ENCODE peak calls at places on chromosome 9, in eight cellular contexts. One of them, this sample, is unnamed.

GRCh38 chr9:129489838-129490582 is 130.9 kb downstream of the C9orf50 start:
- DNase-seq in suprapubic skin: peak
- DNase-seq in spleen: peak
- DNase-seq in upper lobe of left lung: no peak
- DNase-seq in stomach: no peak
- DNase-seq in sigmoid colon: peak
- DNase-seq in prostate gland: no peak
- DNase-seq in Panc1: no peak
- DNase-seq in this sample: no peak

GRCh38 chr9:78857371-78858225 is 560.7 kb downstream of the PSAT1 start:
- DNase-seq in suprapubic skin: no peak
- DNase-seq in spleen: no peak
- DNase-seq in upper lobe of left lung: peak
- DNase-seq in stomach: no peak
- DNase-seq in sigmoid colon: no peak
- DNase-seq in prostate gland: no peak
- DNase-seq in Panc1: no peak
- DNase-seq in this sample: no peak

GRCh38 chr9:826500-827280 is 14.8 kb upstream of the DMRT1 start:
- DNase-seq in suprapubic skin: no peak
- DNase-seq in spleen: peak
- DNase-seq in upper lobe of left lung: no peak
- DNase-seq in stomach: no peak
- DNase-seq in sigmoid colon: no peak
- DNase-seq in prostate gland: no peak
- DNase-seq in Panc1: no peak
- DNase-seq in this sample: no peak

GRCh38 chr9:89882876-89883275 is 278.1 kb downstream of the GADD45G start:
- DNase-seq in suprapubic skin: peak
- DNase-seq in spleen: peak
- DNase-seq in upper lobe of left lung: no peak
- DNase-seq in stomach: no peak
- DNase-seq in sigmoid colon: peak
- DNase-seq in prostate gland: no peak
- DNase-seq in Panc1: no peak
- DNase-seq in this sample: no peak

GRCh38 chr9:69145148-69145547 is 28.9 kb upstream of the TJP2 start:
- DNase-seq in suprapubic skin: no peak
- DNase-seq in spleen: no peak
- DNase-seq in upper lobe of left lung: no peak
- DNase-seq in stomach: no peak
- DNase-seq in sigmoid colon: no peak
- DNase-seq in prostate gland: peak
- DNase-seq in Panc1: no peak
- DNase-seq in this sample: no peak

GRCh38 chr9:101485873-101486692 is 47.6 kb upstream of the RNF20 start:
- DNase-seq in suprapubic skin: peak
- DNase-seq in spleen: no peak
- DNase-seq in upper lobe of left lung: peak
- DNase-seq in stomach: peak
- DNase-seq in sigmoid colon: no peak
- DNase-seq in prostate gland: peak
- DNase-seq in Panc1: no peak
- DNase-seq in this sample: no peak

GRCh38 chr9:27856748-27857147 is 283.5 kb upstream of the C9orf72 start:
- DNase-seq in suprapubic skin: no peak
- DNase-seq in spleen: no peak
- DNase-seq in upper lobe of left lung: no peak
- DNase-seq in stomach: no peak
- DNase-seq in sigmoid colon: no peak
- DNase-seq in prostate gland: no peak
- DNase-seq in Panc1: no peak
- DNase-seq in this sample: no peak

GRCh38 chr9:135969064-135969683 is 8.0 kb upstream of the UBAC1 start:
- DNase-seq in suprapubic skin: no peak
- DNase-seq in spleen: no peak
- DNase-seq in upper lobe of left lung: no peak
- DNase-seq in stomach: no peak
- DNase-seq in sigmoid colon: peak
- DNase-seq in prostate gland: no peak
- DNase-seq in Panc1: no peak
- DNase-seq in this sample: no peak

GRCh38 chr9:72863456-72864094 is 89.3 kb downstream of the ALDH1A1 start:
- DNase-seq in suprapubic skin: no peak
- DNase-seq in spleen: no peak
- DNase-seq in upper lobe of left lung: no peak
- DNase-seq in stomach: no peak
- DNase-seq in sigmoid colon: no peak
- DNase-seq in prostate gland: no peak
- DNase-seq in Panc1: no peak
- DNase-seq in this sample: no peak

GRCh38 chr9:133122167-133122550 is 1.1 kb upstream of the RALGDS start:
- DNase-seq in suprapubic skin: no peak
- DNase-seq in spleen: no peak
- DNase-seq in upper lobe of left lung: no peak
- DNase-seq in stomach: no peak
- DNase-seq in sigmoid colon: no peak
- DNase-seq in prostate gland: no peak
- DNase-seq in Panc1: no peak
- DNase-seq in this sample: no peak

GRCh38 chr9:133122605-133122934 is 1.5 kb upstream of the RALGDS start:
- DNase-seq in suprapubic skin: no peak
- DNase-seq in spleen: no peak
- DNase-seq in upper lobe of left lung: no peak
- DNase-seq in stomach: no peak
- DNase-seq in sigmoid colon: no peak
- DNase-seq in prostate gland: no peak
- DNase-seq in Panc1: no peak
- DNase-seq in this sample: no peak

GRCh38 chr9:133124123-133124948 is 3.3 kb upstream of the RALGDS start:
- DNase-seq in suprapubic skin: no peak
- DNase-seq in spleen: no peak
- DNase-seq in upper lobe of left lung: no peak
- DNase-seq in stomach: no peak
- DNase-seq in sigmoid colon: no peak
- DNase-seq in prostate gland: no peak
- DNase-seq in Panc1: no peak
- DNase-seq in this sample: no peak

GRCh38 chr9:133121200-133122166 is at the start of gene RALGDS:
- DNase-seq in suprapubic skin: peak
- DNase-seq in spleen: peak
- DNase-seq in upper lobe of left lung: peak
- DNase-seq in stomach: peak
- DNase-seq in sigmoid colon: peak
- DNase-seq in prostate gland: peak
- DNase-seq in Panc1: no peak
- DNase-seq in this sample: no peak

DNA sequence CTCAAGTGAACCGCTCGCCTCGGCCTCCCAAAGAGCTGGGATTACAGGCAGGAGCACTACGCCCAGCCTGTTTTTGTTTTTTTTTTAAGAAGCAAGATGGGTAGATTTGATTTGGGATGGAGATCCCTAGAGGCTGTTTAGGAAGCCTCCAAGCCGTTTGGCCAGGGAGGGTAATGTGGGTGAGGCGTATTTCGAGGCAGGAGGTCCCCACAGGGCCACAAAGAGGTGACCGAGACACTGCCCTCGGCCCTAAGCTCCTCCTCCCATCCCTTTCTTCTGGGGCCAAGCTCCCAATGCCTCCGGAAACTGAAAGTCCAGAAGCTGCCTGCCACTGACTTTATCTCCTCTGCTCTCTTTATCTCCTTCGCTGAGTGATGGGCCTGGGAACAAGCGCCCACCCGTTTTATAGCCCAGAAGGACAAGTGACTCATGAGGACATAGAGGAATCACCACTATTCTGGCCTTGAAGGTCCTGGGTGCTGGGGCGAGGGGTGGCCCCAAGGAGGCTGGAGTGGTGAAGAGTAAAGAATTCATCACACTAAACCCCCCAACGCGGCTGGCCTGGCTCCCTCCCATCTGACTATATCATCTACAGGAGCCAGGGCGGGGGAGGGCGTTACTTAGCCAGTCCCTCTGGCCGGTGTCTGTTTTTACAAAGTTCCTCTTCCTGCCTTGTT is 2.0 kb upstream of the RALGDS start:
- DNase-seq in suprapubic skin: peak
- DNase-seq in spleen: no peak
- DNase-seq in upper lobe of left lung: no peak
- DNase-seq in stomach: no peak
- DNase-seq in sigmoid colon: peak
- DNase-seq in prostate gland: no peak
- DNase-seq in Panc1: no peak
- DNase-seq in this sample: no peak
- TF ChIP-seq CTCF in suprapubic skin: no peak
- TF ChIP-seq CTCF in spleen: no peak
- TF ChIP-seq CTCF in upper lobe of left lung: no peak
- TF ChIP-seq CTCF in stomach: no peak
- TF ChIP-seq CTCF in sigmoid colon: no peak
- TF ChIP-seq CTCF in prostate gland: no peak
- TF ChIP-seq CTCF in Panc1: no peak
- TF ChIP-seq CTCF in this sample: no peak

GRCh38 chr9:121393318-121393717 is 23.3 kb upstream of the STOM start:
- DNase-seq in suprapubic skin: no peak
- DNase-seq in spleen: no peak
- DNase-seq in upper lobe of left lung: no peak
- DNase-seq in stomach: no peak
- DNase-seq in sigmoid colon: no peak
- DNase-seq in prostate gland: no peak
- DNase-seq in Panc1: no peak
- DNase-seq in this sample: no peak
- TF ChIP-seq POLR2AphosphoS5 in suprapubic skin: no peak
- TF ChIP-seq POLR2AphosphoS5 in spleen: no peak
- TF ChIP-seq POLR2AphosphoS5 in upper lobe of left lung: no peak
- TF ChIP-seq POLR2AphosphoS5 in stomach: no peak
- TF ChIP-seq POLR2AphosphoS5 in sigmoid colon: no peak
- TF ChIP-seq POLR2AphosphoS5 in prostate gland: no peak
- TF ChIP-seq POLR2AphosphoS5 in Panc1: no peak
- TF ChIP-seq POLR2AphosphoS5 in this sample: no peak

GRCh38 chr9:84932915-84933527 is 263.5 kb downstream of the NTRK2 start:
- DNase-seq in suprapubic skin: no peak
- DNase-seq in spleen: no peak
- DNase-seq in upper lobe of left lung: no peak
- DNase-seq in stomach: no peak
- DNase-seq in sigmoid colon: no peak
- DNase-seq in prostate gland: no peak
- DNase-seq in Panc1: no peak
- DNase-seq in this sample: no peak
- TF ChIP-seq CTCF in suprapubic skin: no peak
- TF ChIP-seq CTCF in spleen: no peak
- TF ChIP-seq CTCF in upper lobe of left lung: no peak
- TF ChIP-seq CTCF in stomach: no peak
- TF ChIP-seq CTCF in sigmoid colon: no peak
- TF ChIP-seq CTCF in prostate gland: no peak
- TF ChIP-seq CTCF in Panc1: no peak
- TF ChIP-seq CTCF in this sample: no peak

GRCh38 chr9:92963831-92964606 is 16.7 kb downstream of the FGD3 start:
- DNase-seq in suprapubic skin: peak
- DNase-seq in spleen: peak
- DNase-seq in upper lobe of left lung: no peak
- DNase-seq in stomach: peak
- DNase-seq in sigmoid colon: no peak
- DNase-seq in prostate gland: no peak
- DNase-seq in Panc1: no peak
- DNase-seq in this sample: peak
- TF ChIP-seq POLR2AphosphoS5 in suprapubic skin: no peak
- TF ChIP-seq POLR2AphosphoS5 in spleen: peak
- TF ChIP-seq POLR2AphosphoS5 in upper lobe of left lung: peak
- TF ChIP-seq POLR2AphosphoS5 in stomach: no peak
- TF ChIP-seq POLR2AphosphoS5 in sigmoid colon: peak
- TF ChIP-seq POLR2AphosphoS5 in prostate gland: no peak
- TF ChIP-seq POLR2AphosphoS5 in Panc1: no peak
- TF ChIP-seq POLR2AphosphoS5 in this sample: no peak

DNA sequence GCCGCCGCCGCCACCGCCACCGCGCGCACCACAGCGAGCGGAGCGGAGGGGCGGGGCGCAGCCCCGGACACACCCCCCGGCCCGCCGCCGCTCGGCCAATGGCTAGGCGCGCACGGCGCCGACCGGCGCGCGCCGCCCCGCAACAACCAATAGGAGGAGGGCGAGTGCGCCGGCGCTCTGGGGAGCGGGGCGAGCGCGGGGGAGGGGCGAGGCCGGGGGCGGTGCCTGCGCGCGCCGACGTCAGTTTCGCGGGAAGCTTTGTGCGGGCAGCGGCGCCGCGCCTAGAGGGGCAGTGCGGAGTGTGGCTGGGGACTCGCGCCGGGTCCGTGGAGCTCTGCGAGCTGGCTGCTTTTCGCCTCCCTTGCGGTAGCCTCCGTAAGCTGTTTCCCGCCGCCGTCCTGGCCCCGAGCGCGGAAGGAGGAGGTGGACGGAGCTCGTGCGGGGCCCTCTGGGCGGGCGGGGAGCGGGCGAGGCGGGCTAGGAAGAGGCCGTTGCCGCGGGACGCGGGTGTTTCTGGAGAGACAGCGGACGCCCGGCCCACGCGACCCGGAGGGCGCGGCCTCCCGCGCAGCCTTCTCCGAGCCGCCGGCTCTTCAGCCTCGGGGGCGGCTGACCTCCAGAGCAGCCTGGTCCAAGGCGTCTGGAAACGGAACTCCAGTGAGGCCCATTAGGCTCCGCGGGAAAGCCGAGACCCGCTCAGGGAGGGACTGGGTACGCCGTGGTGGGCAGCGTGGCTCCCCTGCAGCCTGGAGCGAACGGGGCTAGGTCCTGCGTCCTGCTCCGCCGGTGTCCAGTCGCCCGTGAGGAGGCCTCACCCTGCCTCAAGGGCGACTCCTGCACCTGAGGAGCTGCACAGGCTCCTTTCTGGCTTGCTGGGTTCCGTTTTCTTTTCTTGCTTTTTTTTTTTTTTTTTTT is at the start of gene ZMYND19:
- DNase-seq in suprapubic skin: peak
- DNase-seq in spleen: peak
- DNase-seq in upper lobe of left lung: peak
- DNase-seq in stomach: peak
- DNase-seq in sigmoid colon: peak
- DNase-seq in prostate gland: peak
- DNase-seq in Panc1: no peak
- DNase-seq in this sample: no peak
- TF ChIP-seq CTCF in suprapubic skin: no peak
- TF ChIP-seq CTCF in spleen: no peak
- TF ChIP-seq CTCF in upper lobe of left lung: peak
- TF ChIP-seq CTCF in stomach: no peak
- TF ChIP-seq CTCF in sigmoid colon: no peak
- TF ChIP-seq CTCF in prostate gland: no peak
- TF ChIP-seq CTCF in Panc1: no peak
- TF ChIP-seq CTCF in this sample: no peak

DNA sequence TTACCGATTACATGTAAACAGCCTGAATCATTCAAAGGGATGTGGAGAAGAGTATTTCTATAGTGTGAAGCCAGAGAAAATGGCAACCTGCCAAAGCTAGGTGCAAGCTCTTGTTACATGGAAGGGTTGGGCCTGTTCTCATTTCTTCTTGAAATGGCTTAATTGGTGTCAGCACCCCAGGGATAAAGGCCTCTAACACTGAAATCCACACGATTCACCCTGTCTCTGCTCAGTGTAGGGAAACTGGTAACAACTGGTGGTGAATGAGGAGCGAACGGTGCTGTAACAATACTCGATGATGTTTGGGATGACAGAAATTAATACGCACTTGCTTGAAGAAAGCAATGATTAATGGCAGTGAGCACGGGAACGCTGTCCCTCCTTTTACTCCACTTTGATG is 16.2 kb downstream of the PBX3 start:
- DNase-seq in suprapubic skin: no peak
- DNase-seq in spleen: no peak
- DNase-seq in upper lobe of left lung: no peak
- DNase-seq in stomach: no peak
- DNase-seq in sigmoid colon: no peak
- DNase-seq in prostate gland: no peak
- DNase-seq in Panc1: no peak
- DNase-seq in this sample: no peak
- TF ChIP-seq POLR2AphosphoS5 in suprapubic skin: no peak
- TF ChIP-seq POLR2AphosphoS5 in spleen: no peak
- TF ChIP-seq POLR2AphosphoS5 in upper lobe of left lung: no peak
- TF ChIP-seq POLR2AphosphoS5 in stomach: no peak
- TF ChIP-seq POLR2AphosphoS5 in sigmoid colon: no peak
- TF ChIP-seq POLR2AphosphoS5 in prostate gland: no peak
- TF ChIP-seq POLR2AphosphoS5 in Panc1: no peak
- TF ChIP-seq POLR2AphosphoS5 in this sample: no peak

This sample was measured in vagina.